ENCODE peak calls at places on chromosomes 16 and 17, in nine cellular contexts. S is mesenchymal stem cell, I is amniotic stem cell, W is HT1080, X is nephron progenitor cell, G is Peyer's patch, J is T47D, C is heart left ventricle, F is NCI-H1092. N is an unnamed sample.

GRCh38 chr17:6064855-6065254 is 5.3 kb upstream of the WSCD1 start:
- DNase-seq in S (no peak), I (no peak), W (no peak), X (no peak), G (no peak), J (no peak), C (no peak), F (no peak), N (no peak)

GRCh38 chr16:70746708-70747424 is 54.1 kb downstream of the VAC14 start:
- DNase-seq in S (peak), I (no peak), W (peak), X (no peak), G (no peak), J (peak), C (no peak), F (no peak), N (no peak)

GRCh38 chr16:60142991-60143705 is 1409.0 kb upstream of the GOT2 start:
- DNase-seq in S (no peak), I (no peak), W (peak), X (no peak), G (no peak), J (no peak), C (no peak), F (no peak), N (no peak)

GRCh38 chr17:70239391-70239826 is 70.1 kb downstream of the KCNJ2 start:
- DNase-seq in S (no peak), I (no peak), W (no peak), X (no peak), G (no peak), J (no peak), C (no peak), F (no peak), N (no peak)

GRCh38 chr17:40016692-40017000 is 1.4 kb downstream of the CSF3 start:
- DNase-seq in S (no peak), I (no peak), W (no peak), X (no peak), G (no peak), J (no peak), C (no peak), F (no peak), N (no peak)

GRCh38 chr17:42781639-42782401 is 1.4 kb downstream of the WNK4 start:
- DNase-seq in S (no peak), I (no peak), W (peak), X (no peak), G (no peak), J (no peak), C (no peak), F (no peak), N (no peak)

GRCh38 chr17:10089221-10089799 is 109.1 kb downstream of the GAS7 start:
- DNase-seq in S (peak), I (no peak), W (no peak), X (no peak), G (no peak), J (no peak), C (no peak), F (no peak), N (no peak)

GRCh38 chr17:37017355-37017754 is 68.6 kb downstream of the AATF start:
- DNase-seq in S (no peak), I (no peak), W (no peak), X (no peak), G (no peak), J (no peak), C (no peak), F (no peak), N (no peak)

GRCh38 chr16:69408451-69408850 is 16.0 kb upstream of the CYB5B start:
- DNase-seq in S (no peak), I (no peak), W (no peak), X (no peak), G (no peak), J (no peak), C (no peak), F (no peak), N (no peak)

GRCh38 chr16:48434653-48435318 is 49.6 kb upstream of the SIAH1 start:
- DNase-seq in S (peak), I (no peak), W (no peak), X (no peak), G (no peak), J (no peak), C (no peak), F (no peak), N (no peak)

GRCh38 chr17:75181608-75182318 is 996 bp downstream of the SUMO2 start:
- DNase-seq in S (peak), I (no peak), W (no peak), X (no peak), G (peak), J (no peak), C (no peak), F (no peak), N (no peak)

GRCh38 chr16:62036807-62037135 is 533 bp upstream of the CDH8 start:
- DNase-seq in S (no peak), I (no peak), W (no peak), X (peak), G (no peak), J (no peak), C (no peak), F (no peak), N (no peak)

GRCh38 chr16:14088155-14088753 is 17.1 kb downstream of the MRTFB start:
- DNase-seq in S (peak), I (no peak), W (no peak), X (no peak), G (no peak), J (no peak), C (no peak), F (no peak), N (no peak)